ENCODE peak calls at places on chromosome 4, in eight cellular contexts. T is RWPE1; Y is iPS-NIHi11; D is RWPE2; B is choroid plexus epithelial cell; N is NCI-H82; F is stimulated activated CD8-positive, alpha-beta memory T cell treated with anti-CD3 and anti-CD28 coated beads, Interleukin-4, amount 100 ng/mL, for 1 hour; Q is non-pigmented ciliary epithelial cell. U is an unnamed sample.

GRCh38 chr4:39255266-39255665 is 72.9 kb downstream of the WDR19 start:
- DNase-seq in F (no peak), T (peak), Y (peak), B (peak), D (no peak), Q (peak), N (peak), U (no peak)

GRCh38 chr4:40594261-40595178 is 35.1 kb downstream of the RBM47 start:
- DNase-seq in Q (peak), F (no peak), Y (no peak), D (no peak), B (peak), T (peak), N (peak), U (no peak)

GRCh38 chr4:60865238-60865637 is 334.9 kb upstream of the ADGRL3 start:
- DNase-seq in F (no peak), T (peak), Q (no peak), N (peak), B (peak), Y (peak), D (no peak), U (no peak)

GRCh38 chr4:184481544-184481943 is 7.2 kb upstream of the IRF2 start:
- DNase-seq in Q (no peak), N (no peak), F (no peak), T (no peak), Y (no peak), B (no peak), D (no peak), U (no peak)

GRCh38 chr4:7144374-7145290 is 47.7 kb upstream of the SORCS2 start:
- DNase-seq in N (no peak), Y (no peak), F (no peak), T (no peak), B (no peak), Q (no peak), D (no peak), U (no peak)

GRCh38 chr4:151674804-151675290 is 86.0 kb downstream of the GATB start:
- DNase-seq in B (peak), F (no peak), Q (no peak), T (peak), Y (peak), N (peak), D (no peak), U (no peak)

GRCh38 chr4:19381068-19381467 is 870.6 kb upstream of the SLIT2 start:
- DNase-seq in Q (peak), Y (no peak), N (no peak), D (no peak), B (peak), F (no peak), T (peak), U (no peak)

GRCh38 chr4:168648929-168649328 is 152.1 kb downstream of the PALLD start:
- DNase-seq in N (no peak), B (peak), F (no peak), D (no peak), Y (no peak), Q (no peak), T (peak), U (no peak)

GRCh38 chr4:146275370-146275769 is 61.0 kb downstream of the REELD1 start:
- DNase-seq in F (no peak), Q (no peak), Y (no peak), T (no peak), D (no peak), N (no peak), B (no peak), U (no peak)

GRCh38 chr4:164997324-164997723 is 19.9 kb upstream of the TRIM61 start:
- DNase-seq in D (no peak), Y (no peak), F (no peak), B (peak), Q (no peak), N (peak), T (peak), U (no peak)

GRCh38 chr4:102638621-102639020 is 122.1 kb downstream of the MANBA start:
- DNase-seq in N (no peak), T (no peak), Y (no peak), Q (no peak), F (no peak), D (no peak), B (peak), U (no peak)

GRCh38 chr4:15986900-15987299 is 23.9 kb upstream of the FGFBP2 start:
- DNase-seq in F (no peak), T (no peak), Y (no peak), B (no peak), D (no peak), N (no peak), Q (no peak), U (no peak)

GRCh38 chr4:184255361-184255760 is 37.7 kb upstream of the ENPP6 start:
- DNase-seq in Y (no peak), Q (no peak), B (no peak), F (no peak), T (no peak), N (no peak), D (no peak), U (no peak)

GRCh38 chr4:173246719-173247118 is 78.1 kb downstream of the GALNT7 start:
- DNase-seq in B (no peak), D (no peak), N (peak), F (no peak), T (no peak), Q (no peak), Y (no peak), U (no peak)

GRCh38 chr4:1611501-1611870 is 72.6 kb downstream of the FAM53A start:
- DNase-seq in D (peak), B (no peak), N (no peak), F (no peak), T (no peak), Y (peak), Q (no peak), U (no peak)

GRCh38 chr4:61200991-61201526 is 933 bp downstream of the ADGRL3 start:
- DNase-seq in N (peak), F (no peak), D (no peak), B (peak), T (peak), Q (no peak), Y (peak), U (no peak)

GRCh38 chr4:73345399-73345975 is 58.6 kb upstream of the ALB start:
- DNase-seq in F (no peak), T (no peak), N (peak), Q (no peak), Y (no peak), D (no peak), B (peak), U (no peak)

GRCh38 chr4:153530284-153530995 is 64.3 kb downstream of the TMEM131L start:
- DNase-seq in B (no peak), T (no peak), F (no peak), N (no peak), Q (no peak), Y (no peak), D (no peak), U (no peak)

U was measured in thoracic aorta.